ENCODE peak calls at places on chromosomes 6 and 20, in five cellular contexts. B, T, N, G and M are unnamed samples.

GRCh38 chr6:132272776-132273175 is 128.5 kb downstream of the MOXD1 start:
- DNase-seq in B (no peak), T (no peak), N (no peak), G (no peak), M (no peak)

GRCh38 chr6:40809627-40810026 is 222.5 kb upstream of the LRFN2 start:
- DNase-seq in B (no peak), T (no peak), N (no peak), G (no peak), M (no peak)

GRCh38 chr20:5719861-5720401 is 30.3 kb upstream of the SHLD1 start:
- DNase-seq in B (no peak), T (no peak), N (no peak), G (no peak), M (no peak)

GRCh38 chr6:156827382-156827781 is 50.2 kb downstream of the ARID1B start:
- DNase-seq in B (no peak), T (no peak), N (no peak), G (no peak), M (no peak)

GRCh38 chr6:37137201-37137880 is 32.6 kb upstream of the PIM1 start:
- DNase-seq in B (no peak), T (peak), N (peak), G (no peak), M (no peak)

GRCh38 chr20:62120990-62121775 is 1.1 kb upstream of the LSM14B start:
- DNase-seq in B (no peak), T (no peak), N (no peak), G (no peak), M (no peak)

GRCh38 chr6:56838016-56838555 is 116.8 kb upstream of the BEND6 start:
- DNase-seq in B (no peak), T (no peak), N (no peak), G (no peak), M (no peak)

GRCh38 chr20:2123720-2124119 is 22.1 kb downstream of the STK35 start:
- DNase-seq in B (no peak), T (no peak), N (no peak), G (no peak), M (no peak)

GRCh38 chr6:38857815-38858214 is 142.7 kb downstream of the DNAH8 start:
- DNase-seq in B (no peak), T (no peak), N (no peak), G (no peak), M (no peak)

GRCh38 chr6:149373511-149373910 is 26.6 kb upstream of the SUMO4 start:
- DNase-seq in B (no peak), T (no peak), N (no peak), G (no peak), M (no peak)

GRCh38 chr6:66508433-66508832 is 801.4 kb upstream of the EYS start:
- DNase-seq in B (no peak), T (no peak), N (no peak), G (no peak), M (no peak)

GRCh38 chr20:62550087-62550565 is 74.3 kb upstream of the GATA5 start:
- DNase-seq in B (no peak), T (no peak), N (no peak), G (no peak), M (no peak)

GRCh38 chr20:17643531-17644188 is 38.4 kb downstream of the RRBP1 start:
- DNase-seq in B (no peak), T (no peak), N (no peak), G (peak), M (no peak)

GRCh38 chr20:50717974-50718761 is 13.2 kb upstream of the PARD6B start:
- DNase-seq in B (no peak), T (no peak), N (no peak), G (no peak), M (no peak)

GRCh38 chr6:30896541-30896940 is 11.5 kb upstream of the GTF2H4 start:
- DNase-seq in B (no peak), T (no peak), N (no peak), G (peak), M (no peak)

GRCh38 chr20:44297721-44298120 is 13.3 kb downstream of the FITM2 start:
- DNase-seq in B (no peak), T (no peak), N (no peak), G (no peak), M (no peak)

GRCh38 chr6:167664678-167665445 is 161.8 kb upstream of the AFDN start:
- DNase-seq in B (no peak), T (no peak), N (no peak), G (peak), M (no peak)

GRCh38 chr6:29976588-29977424 is 34.5 kb downstream of the HLA-A start:
- DNase-seq in B (peak), T (peak), N (no peak), G (peak), M (peak)

GRCh38 chr20:33522256-33522820 is 32.4 kb downstream of the CBFA2T2 start:
- DNase-seq in B (no peak), T (no peak), N (no peak), G (no peak), M (no peak)

GRCh38 chr6:83590413-83590812 is 78.1 kb downstream of the PRSS35 start:
- DNase-seq in B (no peak), T (no peak), N (no peak), G (no peak), M (no peak)

GRCh38 chr6:106103728-106104109 is 17.6 kb downstream of the PRDM1 start:
- DNase-seq in B (no peak), T (no peak), N (no peak), G (no peak), M (no peak)

GRCh38 chr6:408599-409102 is 17.1 kb downstream of the IRF4 start:
- DNase-seq in B (no peak), T (peak), N (no peak), G (no peak), M (no peak)

GRCh38 chr6:29589423-29590048 is 4.6 kb downstream of the OR2H2 start:
- DNase-seq in B (peak), T (peak), N (peak), G (no peak), M (no peak)

GRCh38 chr20:54774423-54774822 is 299.0 kb downstream of the DOK5 start:
- DNase-seq in B (no peak), T (no peak), N (no peak), G (no peak), M (no peak)

GRCh38 chr6:133892444-133893323 is 3.8 kb downstream of the TCF21 start:
- DNase-seq in B (no peak), T (no peak), N (no peak), G (no peak), M (no peak)